ENCODE peak calls at places on chromosomes 11 and 22, in six cellular contexts. R is nucleus accumbens, O is AG04450, A is RPMI7951, M is iPS-NIHi11, Y is substantia nigra. S is an unnamed sample.

GRCh38 chr11:105208038-105208437 is 68.5 kb upstream of the CARD18 start:
- DNase-seq in M (no peak), A (no peak), O (no peak), Y (no peak), R (no peak), S (no peak)

GRCh38 chr11:9745411-9746211 is 81.7 kb downstream of the SWAP70 start:
- DNase-seq in Y (no peak), A (no peak), M (no peak), R (no peak), O (no peak), S (no peak)

GRCh38 chr22:48738204-48738980 is 1089.3 kb downstream of the BRD1 start:
- DNase-seq in Y (no peak), M (no peak), R (no peak), A (no peak), O (no peak), S (peak; percentile 0)

GRCh38 chr11:19077965-19078364 is 17.4 kb upstream of the MRGPRX2 start:
- DNase-seq in A (no peak), M (no peak), Y (no peak), O (no peak), R (no peak), S (no peak)

GRCh38 chr22:17829691-17830040 is 55.4 kb upstream of the BID start:
- DNase-seq in O (no peak), A (no peak), R (no peak), Y (no peak), M (no peak), S (no peak)

GRCh38 chr11:64028398-64029115 is 7.2 kb upstream of the FLRT1 start:
- DNase-seq in O (no peak), M (peak; percentile 83), A (no peak), R (peak; percentile 50), Y (peak; percentile 19), S (no peak)

GRCh38 chr22:36860017-36860416 is 789 bp upstream of the NCF4 start:
- DNase-seq in M (no peak), R (no peak), Y (no peak), A (no peak), O (no peak), S (no peak)

GRCh38 chr11:3119141-3119821 is 45.8 kb downstream of the OSBPL5 start:
- DNase-seq in R (no peak), Y (no peak), O (no peak), A (no peak), M (no peak), S (no peak)

GRCh38 chr11:61027141-61027840 is 55.8 kb downstream of the CD6 start:
- DNase-seq in O (no peak), M (no peak), Y (no peak), A (no peak), R (no peak), S (no peak)

GRCh38 chr11:63762662-63763505 is 5.7 kb downstream of the ZFTA start:
- DNase-seq in A (no peak), R (peak; percentile 86), O (no peak), M (peak; percentile 52), Y (peak; percentile 71), S (no peak)

GRCh38 chr22:17922925-17923898 is 101.1 kb downstream of the MICAL3 start:
- DNase-seq in O (peak; percentile 57), M (no peak), A (peak; percentile 89), Y (no peak), R (no peak), S (peak; percentile 62)

GRCh38 chr11:126268361-126268707 is 361 bp downstream of the SRPRA start:
- DNase-seq in Y (no peak), M (peak; percentile 74), A (no peak), R (no peak), O (no peak), S (no peak)

GRCh38 chr22:30823015-30823370 is 128.3 kb downstream of the OSBP2 start:
- DNase-seq in R (no peak), A (no peak), O (no peak), M (peak; percentile 78), Y (no peak), S (no peak)

GRCh38 chr22:49329636-49330035 is 498.0 kb downstream of the BRD1 start:
- DNase-seq in Y (no peak), M (no peak), R (no peak), A (no peak), O (no peak), S (no peak)

GRCh38 chr11:12687216-12687623 is 13.0 kb downstream of the TEAD1 start:
- DNase-seq in Y (no peak), M (no peak), R (no peak), O (no peak), A (peak; percentile 30), S (no peak)

GRCh38 chr11:115760921-115761320 is 256.7 kb upstream of the CADM1 start:
- DNase-seq in M (no peak), R (no peak), A (no peak), Y (no peak), O (no peak), S (no peak)

GRCh38 chr22:39389420-39389819 is 10.2 kb upstream of the TAB1 start:
- DNase-seq in O (no peak), R (no peak), A (no peak), M (no peak), Y (no peak), S (no peak)

GRCh38 chr11:131993291-131993690 is 622.9 kb downstream of the NTM start:
- DNase-seq in R (no peak), Y (no peak), O (no peak), M (no peak), A (peak; percentile 14), S (no peak)

GRCh38 chr22:17638432-17639237 is at the start of gene BCL2L13:
- DNase-seq in A (peak; percentile 90), Y (peak; percentile 87), R (peak; percentile 90), O (peak; percentile 70), M (peak; percentile 99), S (peak; percentile 96)

GRCh38 chr11:85590848-85591483 is 36.2 kb downstream of the DLG2 start:
- DNase-seq in O (peak; percentile 4), M (peak; percentile 10), Y (no peak), R (no peak), A (peak; percentile 43), S (no peak)

GRCh38 chr11:690738-691633 is 4.0 kb downstream of the DEAF1 start:
- DNase-seq in O (no peak), A (no peak), Y (no peak), M (no peak), R (peak; percentile 45), S (no peak)

GRCh38 chr22:49166746-49167145 is 660.9 kb downstream of the BRD1 start:
- DNase-seq in A (no peak), O (no peak), M (no peak), R (no peak), Y (no peak), S (no peak)

GRCh38 chr22:46737105-46737975 is 712 bp downstream of the CERK start:
- DNase-seq in A (peak; percentile 27), Y (no peak), O (no peak), R (no peak), M (peak; percentile 84), S (no peak)

GRCh38 chr11:848988-849824 is 6.6 kb downstream of the TSPAN4 start:
- DNase-seq in Y (no peak), A (no peak), R (no peak), M (peak; percentile 94), O (no peak), S (no peak)

GRCh38 chr11:76612226-76612625 is 58.3 kb downstream of the LRRC32 start:
- DNase-seq in M (no peak), Y (no peak), A (no peak), R (no peak), O (no peak), S (no peak)

S was measured in Daoy.